ENCODE peak calls at places on chromosomes 12 and 14, in eight cellular contexts. I is activated T-cell treated with anti-CD3 and anti-CD28 coated beads, Interleukin-2, amount 50 U/mL, for 1 hour; B is GM23248; H is testis; W is epithelial cell of esophagus; C is HuH-7.5; K is NCI-H2081; Q is effector CD4-positive, alpha-beta T cell. F is an unnamed sample.

GRCh38 chr12:51898937-51899336 is 8.4 kb upstream of the ACVRL1 start:
- DNase-seq in B (peak; percentile 89), Q (no peak), W (no peak), K (no peak), C (no peak), I (no peak), H (no peak), F (no peak)

GRCh38 chr12:103571286-103571685 is 15.8 kb upstream of the STAB2 start:
- DNase-seq in K (peak; percentile 57), H (peak; percentile 34), C (no peak), W (peak; percentile 33), Q (no peak), B (no peak), I (no peak), F (peak; percentile 19)

GRCh38 chr14:71478542-71478941 is 453.7 kb upstream of the RGS6 start:
- DNase-seq in K (no peak), C (no peak), Q (no peak), H (no peak), I (no peak), B (no peak), W (peak; percentile 69), F (no peak)

GRCh38 chr12:28868414-28868813 is 280.7 kb upstream of the FAR2 start:
- DNase-seq in I (no peak), Q (no peak), C (no peak), B (no peak), H (no peak), K (no peak), W (no peak), F (no peak)

GRCh38 chr14:93963692-93964091 is 12.7 kb downstream of the ASB2 start:
- DNase-seq in W (no peak), H (no peak), B (no peak), C (no peak), Q (no peak), I (no peak), K (no peak), F (no peak)

GRCh38 chr14:24874514-24875202 is 175.3 kb downstream of the STXBP6 start:
- DNase-seq in B (no peak), W (no peak), K (no peak), H (no peak), I (no peak), C (peak; percentile 36), Q (no peak), F (no peak)

GRCh38 chr14:95609398-95609990 is 74.6 kb downstream of the GLRX5 start:
- DNase-seq in K (peak; percentile 61), C (peak; percentile 23), W (peak; percentile 3), I (no peak), B (peak; percentile 60), Q (no peak), H (peak; percentile 64), F (peak; percentile 8)

GRCh38 chr12:132566551-132567131 is 43.7 kb downstream of the LRCOL1 start:
- DNase-seq in I (no peak), W (no peak), C (no peak), H (peak; percentile 50), B (no peak), Q (no peak), K (no peak), F (peak; percentile 84)

GRCh38 chr12:100793182-100793581 is 1.4 kb upstream of the ANO4 start:
- DNase-seq in B (peak; percentile 85), H (no peak), C (no peak), I (no peak), Q (no peak), W (peak; percentile 36), K (no peak), F (no peak)